ENCODE peak calls at places on chromosomes 16 and 17, in four cellular contexts. One of them, this sample, is unnamed.

GRCh38 chr17:47324224-47325020 is 667 bp downstream of the EFCAB13 start:
- DNase-seq in MM.1S: no peak
- DNase-seq in aorta: peak; percentile 85
- DNase-seq in adrenal gland: peak; percentile 38
- DNase-seq in this sample: peak; percentile 62

GRCh38 chr16:19559242-19559910 is 3.9 kb downstream of the VPS35L start:
- DNase-seq in adrenal gland: no peak
- DNase-seq in MM.1S: peak; percentile 57
- DNase-seq in aorta: no peak
- DNase-seq in this sample: peak; percentile 51

GRCh38 chr17:49214665-49215360 is 4.3 kb downstream of the ABI3 start:
- DNase-seq in MM.1S: no peak
- DNase-seq in adrenal gland: peak; percentile 71
- DNase-seq in aorta: no peak
- DNase-seq in this sample: no peak

GRCh38 chr16:21199607-21200218 is 11.7 kb downstream of the ZP2 start:
- DNase-seq in adrenal gland: no peak
- DNase-seq in MM.1S: no peak
- DNase-seq in aorta: no peak
- DNase-seq in this sample: no peak

GRCh38 chr17:69175812-69176517 is 34.3 kb upstream of the ABCA6 start:
- DNase-seq in MM.1S: no peak
- DNase-seq in adrenal gland: no peak
- DNase-seq in aorta: no peak
- DNase-seq in this sample: no peak

GRCh38 chr16:79665970-79666369 is 65.4 kb upstream of the MAF start:
- DNase-seq in MM.1S: no peak
- DNase-seq in aorta: no peak
- DNase-seq in adrenal gland: no peak
- DNase-seq in this sample: no peak

GRCh38 chr17:52106638-52107261 is 51.8 kb downstream of the CA10 start:
- DNase-seq in aorta: no peak
- DNase-seq in MM.1S: peak; percentile 53
- DNase-seq in adrenal gland: peak; percentile 42
- DNase-seq in this sample: no peak

GRCh38 chr16:82379601-82380000 is 209.6 kb upstream of the MPHOSPH6 start:
- DNase-seq in aorta: no peak
- DNase-seq in adrenal gland: no peak
- DNase-seq in MM.1S: no peak
- DNase-seq in this sample: no peak

GRCh38 chr17:61479493-61480413 is 27.5 kb downstream of the TBX4 start:
- DNase-seq in aorta: peak; percentile 67
- DNase-seq in adrenal gland: no peak
- DNase-seq in MM.1S: no peak
- DNase-seq in this sample: no peak

GRCh38 chr16:51134876-51135275 is 16.2 kb downstream of the SALL1 start:
- DNase-seq in aorta: no peak
- DNase-seq in MM.1S: no peak
- DNase-seq in adrenal gland: no peak
- DNase-seq in this sample: no peak

GRCh38 chr16:78385406-78385805 is 286.0 kb downstream of the WWOX start:
- DNase-seq in aorta: no peak
- DNase-seq in adrenal gland: no peak
- DNase-seq in MM.1S: no peak
- DNase-seq in this sample: no peak

GRCh38 chr16:4674926-4675530 is 18.3 kb upstream of the NUDT16L1 start:
- DNase-seq in MM.1S: no peak
- DNase-seq in aorta: no peak
- DNase-seq in adrenal gland: no peak
- DNase-seq in this sample: no peak

GRCh38 chr17:250487-251300 is 69.2 kb upstream of the DOC2B start:
- DNase-seq in adrenal gland: peak; percentile 7
- DNase-seq in MM.1S: no peak
- DNase-seq in aorta: peak; percentile 42
- DNase-seq in this sample: no peak

GRCh38 chr17:37488009-37488604 is 1.6 kb upstream of the DUSP14 start:
- DNase-seq in MM.1S: peak; percentile 31
- DNase-seq in adrenal gland: peak; percentile 28
- DNase-seq in aorta: no peak
- DNase-seq in this sample: peak; percentile 34

GRCh38 chr16:31531096-31531495 is 3.4 kb downstream of the AHSP start:
- DNase-seq in adrenal gland: no peak
- DNase-seq in aorta: no peak
- DNase-seq in MM.1S: no peak
- DNase-seq in this sample: no peak

GRCh38 chr17:73228748-73229236 is 32.9 kb downstream of the CPSF4L start:
- DNase-seq in adrenal gland: peak; percentile 58
- DNase-seq in MM.1S: peak; percentile 25
- DNase-seq in aorta: peak; percentile 84
- DNase-seq in this sample: peak; percentile 28

GRCh38 chr16:9050102-9050830 is 41.2 kb upstream of the HAPSTR1 start:
- DNase-seq in MM.1S: no peak
- DNase-seq in adrenal gland: peak; percentile 18
- DNase-seq in aorta: no peak
- DNase-seq in this sample: no peak

GRCh38 chr16:29701214-29701555 is 22.2 kb downstream of the QPRT start:
- DNase-seq in MM.1S: no peak
- DNase-seq in adrenal gland: no peak
- DNase-seq in aorta: no peak
- DNase-seq in this sample: no peak

GRCh38 chr16:63714876-63715275 is 1407.0 kb downstream of the CDH11 start:
- DNase-seq in aorta: no peak
- DNase-seq in MM.1S: no peak
- DNase-seq in adrenal gland: no peak
- DNase-seq in this sample: no peak

GRCh38 chr17:80546267-80546666 is 1.6 kb downstream of the RPTOR start:
- DNase-seq in aorta: no peak
- DNase-seq in MM.1S: no peak
- DNase-seq in adrenal gland: no peak
- DNase-seq in this sample: no peak

GRCh38 chr17:17018021-17018441 is 24.2 kb upstream of the MPRIP start:
- DNase-seq in MM.1S: no peak
- DNase-seq in adrenal gland: no peak
- DNase-seq in aorta: no peak
- DNase-seq in this sample: no peak

GRCh38 chr16:19522369-19523159 is 666 bp upstream of the GDE1 start:
- DNase-seq in aorta: no peak
- DNase-seq in MM.1S: no peak
- DNase-seq in adrenal gland: no peak
- DNase-seq in this sample: no peak

GRCh38 chr16:68363847-68364600 is 53.2 kb downstream of the PRMT7 start:
- DNase-seq in MM.1S: no peak
- DNase-seq in adrenal gland: no peak
- DNase-seq in aorta: no peak
- DNase-seq in this sample: no peak

GRCh38 chr17:51683291-51683690 is 422.9 kb downstream of the UTP18 start:
- DNase-seq in MM.1S: no peak
- DNase-seq in aorta: no peak
- DNase-seq in adrenal gland: no peak
- DNase-seq in this sample: no peak

GRCh38 chr17:21419299-21420239 is 43.4 kb downstream of the KCNJ12 start:
- DNase-seq in adrenal gland: no peak
- DNase-seq in aorta: no peak
- DNase-seq in MM.1S: no peak
- DNase-seq in this sample: peak; percentile 14

GRCh38 chr17:56262854-56263253 is 109.6 kb downstream of the ANKFN1 start:
- DNase-seq in MM.1S: no peak
- DNase-seq in adrenal gland: no peak
- DNase-seq in aorta: no peak
- DNase-seq in this sample: no peak

GRCh38 chr17:19654342-19654886 is 5.9 kb downstream of the ALDH3A2 start:
- DNase-seq in aorta: no peak
- DNase-seq in MM.1S: no peak
- DNase-seq in adrenal gland: peak; percentile 31
- DNase-seq in this sample: no peak

GRCh38 chr17:19648475-19649406 is at the start of gene ALDH3A2:
- DNase-seq in MM.1S: peak; percentile 97
- DNase-seq in aorta: peak; percentile 100
- DNase-seq in adrenal gland: peak; percentile 98
- DNase-seq in this sample: peak; percentile 91

GRCh38 chr17:19652595-19652994 is 4.0 kb downstream of the ALDH3A2 start:
- DNase-seq in aorta: no peak
- DNase-seq in MM.1S: no peak
- DNase-seq in adrenal gland: peak; percentile 11
- DNase-seq in this sample: no peak

GRCh38 chr17:19650826-19651225 is 2.3 kb downstream of the ALDH3A2 start:
- DNase-seq in MM.1S: no peak
- DNase-seq in aorta: no peak
- DNase-seq in adrenal gland: no peak
- DNase-seq in this sample: no peak

DNA sequence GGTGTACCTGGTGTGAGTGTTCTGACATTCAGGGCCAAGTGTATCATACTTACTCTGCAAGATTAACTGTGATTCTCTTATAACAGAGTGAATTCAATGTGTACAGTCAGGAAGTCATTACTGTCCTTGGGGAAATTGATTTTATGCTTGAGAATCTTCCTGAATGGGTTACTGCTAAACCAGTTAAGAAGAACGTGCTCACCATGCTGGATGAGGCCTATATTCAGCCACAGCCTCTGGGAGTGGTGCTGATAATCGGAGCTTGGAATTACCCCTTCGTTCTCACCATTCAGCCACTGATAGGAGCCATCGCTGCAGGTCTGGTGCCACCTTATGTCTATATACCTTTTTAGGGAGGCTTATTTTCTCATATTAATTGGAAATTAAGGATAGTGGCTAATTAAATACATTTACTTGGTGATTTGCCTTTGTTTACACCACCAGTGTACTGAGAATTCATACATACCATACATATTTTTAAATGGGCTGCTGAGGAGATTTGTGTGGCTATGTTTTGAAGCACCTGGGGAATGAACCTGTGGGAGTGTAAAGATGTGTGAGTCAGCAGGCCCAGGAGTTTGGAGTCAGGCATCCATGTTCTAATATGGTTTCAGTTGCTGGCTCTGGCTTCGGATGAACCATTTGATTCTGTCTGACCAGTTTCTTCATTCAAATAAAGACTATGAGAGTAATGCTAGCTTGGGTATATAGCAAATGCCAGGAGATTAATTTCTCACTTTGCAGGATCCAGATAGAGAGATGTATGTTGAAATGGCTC is 3.1 kb downstream of the ALDH3A2 start:
- DNase-seq in aorta: no peak
- DNase-seq in MM.1S: no peak
- DNase-seq in adrenal gland: peak; percentile 14
- DNase-seq in this sample: no peak
- H3K4me3 ChIP-seq in aorta: peak overlapping the region; percentile 23
- H3K4me3 ChIP-seq in MM.1S: no peak overlapping the region
- H3K4me3 ChIP-seq in adrenal gland: no peak overlapping the region
- H3K4me3 ChIP-seq in this sample: peak overlapping the region; percentile 14

DNA sequence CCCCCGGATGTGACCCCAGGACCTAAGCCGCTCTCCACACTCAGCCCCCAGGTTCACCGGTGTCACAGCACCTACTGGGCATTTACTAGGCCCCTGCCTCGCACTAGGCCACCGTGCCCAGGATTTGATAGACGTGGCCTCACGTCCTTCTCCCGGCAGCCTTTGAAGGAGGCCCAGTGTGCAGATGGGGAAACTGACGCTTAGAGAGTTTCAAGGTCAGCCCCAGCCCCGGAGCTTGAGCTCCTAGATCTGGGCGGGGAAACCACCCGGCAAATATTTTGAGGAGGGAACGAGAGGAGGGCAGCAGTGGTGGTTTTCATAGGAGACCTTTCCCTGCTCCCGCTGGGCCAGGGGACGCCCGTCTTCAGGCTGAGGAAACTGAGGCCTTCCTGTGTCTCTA is 10.3 kb downstream of the ZFPM1 start:
- DNase-seq in MM.1S: no peak
- DNase-seq in aorta: no peak
- DNase-seq in adrenal gland: no peak
- DNase-seq in this sample: no peak
- H3K4me1 ChIP-seq in MM.1S: no peaks in the 10 kb centered on the region
- H3K4me1 ChIP-seq in aorta: no peaks in the 10 kb centered on the region
- H3K4me1 ChIP-seq in adrenal gland: peaks cover 9% of the 10 kb centered on the region
- H3K4me1 ChIP-seq in this sample: peaks cover 92% of the 10 kb centered on the region

GRCh38 chr17:67753026-67753425 is 35.3 kb downstream of the NOL11 start:
- DNase-seq in MM.1S: no peak
- DNase-seq in adrenal gland: no peak
- DNase-seq in aorta: peak; percentile 52
- DNase-seq in this sample: no peak
- H3K27ac ChIP-seq in MM.1S: no peak overlapping the region
- H3K27ac ChIP-seq in adrenal gland: no peak overlapping the region
- H3K27ac ChIP-seq in aorta: no peak overlapping the region
- H3K27ac ChIP-seq in this sample: no peak overlapping the region

DNA sequence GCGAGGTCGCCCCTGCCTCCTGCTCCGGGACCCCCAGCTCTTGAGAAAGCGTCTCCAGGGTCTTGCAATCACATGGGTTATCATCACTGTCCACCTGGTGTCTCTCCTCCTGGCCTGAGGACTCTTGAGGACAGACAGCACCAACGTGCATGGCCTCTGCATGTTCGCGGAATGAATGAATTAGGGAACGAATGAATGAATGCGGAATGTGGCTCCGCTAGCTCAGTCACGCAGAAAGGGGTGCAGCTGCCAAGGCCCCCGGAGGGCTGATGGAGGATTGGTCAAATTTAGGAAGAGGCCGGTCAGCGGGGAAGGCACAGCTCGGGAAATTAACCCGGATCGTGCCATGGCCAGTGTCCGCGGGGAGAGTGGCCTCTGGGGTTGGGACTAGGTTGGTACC is 3.3 kb downstream of the FBXL16 start:
- DNase-seq in adrenal gland: no peak
- DNase-seq in MM.1S: no peak
- DNase-seq in aorta: no peak
- DNase-seq in this sample: no peak
- H3K4me3 ChIP-seq in adrenal gland: no peak overlapping the region
- H3K4me3 ChIP-seq in MM.1S: no peak overlapping the region
- H3K4me3 ChIP-seq in aorta: no peak overlapping the region
- H3K4me3 ChIP-seq in this sample: no peak overlapping the region

DNA sequence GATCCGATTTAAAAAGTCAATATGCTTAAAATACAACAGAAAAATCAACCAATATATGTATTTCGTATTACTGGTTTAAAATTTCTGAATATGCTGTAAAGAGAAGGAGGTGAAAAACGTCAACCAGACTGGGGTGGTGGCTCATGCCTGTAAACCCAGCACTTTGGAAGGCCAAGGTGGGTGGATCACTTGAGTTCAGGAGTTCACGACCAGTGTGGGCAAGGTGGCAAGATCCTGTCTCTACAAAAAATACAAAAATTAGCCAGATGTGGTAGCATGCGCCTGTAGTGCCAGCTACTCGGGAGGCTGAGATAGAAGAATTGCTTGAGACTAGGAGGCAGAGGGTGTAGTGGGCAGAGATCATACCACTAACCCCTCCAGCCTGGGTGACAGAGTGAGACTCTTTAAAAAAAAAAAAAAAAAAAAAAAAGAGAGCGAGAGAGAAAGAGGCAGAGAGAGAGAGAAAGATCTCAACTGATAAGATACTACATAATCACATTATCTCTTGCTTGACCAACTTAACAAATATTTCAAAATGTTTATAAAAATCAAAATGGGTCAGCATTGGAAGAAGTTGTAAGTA is 46.0 kb downstream of the KANSL1 start:
- DNase-seq in MM.1S: no peak
- DNase-seq in adrenal gland: no peak
- DNase-seq in aorta: no peak
- DNase-seq in this sample: no peak
- H3K4me1 ChIP-seq in MM.1S: peaks cover 45% of the 10 kb centered on the region
- H3K4me1 ChIP-seq in adrenal gland: peaks cover 78% of the 10 kb centered on the region
- H3K4me1 ChIP-seq in aorta: peaks cover 4% of the 10 kb centered on the region
- H3K4me1 ChIP-seq in this sample: peaks cover 84% of the 10 kb centered on the region